ENCODE peak calls at places on chromosomes 16 and 17, in four cellular contexts. C is testis, Z is Peyer's patch, Q is AG04450. O is an unnamed sample.
A peak's percentile ranks its signal among the peaks of the same experiment; 100 is the strongest.

GRCh38 chr17:40791808-40792436 is 7.8 kb downstream of the KRT28 start:
- DNase-seq in C (no peak), Z (no peak), Q (peak; percentile 11), O (no peak)

GRCh38 chr17:12386240-12386639 is 279.4 kb upstream of the MYOCD start:
- DNase-seq in C (no peak), Z (no peak), Q (no peak), O (no peak)

GRCh38 chr17:11996722-11997146 is 541 bp downstream of the ZNF18 start:
- DNase-seq in C (peak; percentile 50), Z (peak; percentile 71), Q (no peak), O (no peak)

GRCh38 chr17:42118545-42118944 is 2.6 kb downstream of the KAT2A start:
- DNase-seq in C (no peak), Z (peak; percentile 70), Q (no peak), O (no peak)

GRCh38 chr17:44636562-44636961 is 19.7 kb upstream of the MEIOC start:
- DNase-seq in C (no peak), Z (no peak), Q (peak; percentile 26), O (no peak)

GRCh38 chr17:81684442-81684911 is 666 bp downstream of the HGS start:
- DNase-seq in C (no peak), Z (no peak), Q (no peak), O (no peak)

GRCh38 chr16:11407047-11407982 is 62.1 kb downstream of the RMI2 start:
- DNase-seq in C (peak; percentile 80), Z (peak; percentile 83), Q (peak; percentile 39), O (no peak)

GRCh38 chr16:71637398-71637797 is 11.4 kb downstream of the MARVELD3 start:
- DNase-seq in C (no peak), Z (no peak), Q (peak; percentile 63), O (no peak)

GRCh38 chr16:12017583-12017982 is 41.0 kb downstream of the SNX29 start:
- DNase-seq in C (no peak), Z (no peak), Q (peak; percentile 26), O (no peak)

GRCh38 chr17:19381361-19381740 is 3.1 kb downstream of the MAPK7 start:
- DNase-seq in C (no peak), Z (peak; percentile 42), Q (no peak), O (peak; percentile 40)

GRCh38 chr17:19380551-19381284 is 2.4 kb downstream of the MAPK7 start:
- DNase-seq in C (no peak), Z (peak; percentile 48), Q (no peak), O (peak; percentile 59)

GRCh38 chr17:19378416-19379293 is at the start of gene MAPK7:
- DNase-seq in C (no peak), Z (peak; percentile 57), Q (no peak), O (peak; percentile 69)

GRCh38 chr17:19377602-19378415 is 489 bp upstream of the MAPK7 start:
- DNase-seq in C (peak; percentile 99), Z (peak; percentile 98), Q (peak; percentile 98), O (peak; percentile 99)

GRCh38 chr17:19379306-19380075 is 1.2 kb downstream of the MAPK7 start:
- DNase-seq in C (no peak), Z (peak; percentile 41), Q (no peak), O (peak; percentile 6)
- TF ChIP-seq CTCF in C (no peak), Z (no peak), Q (no peak), O (no peak)

GRCh38 chr17:16415031-16415924 is at the start of gene TRPV2:
- DNase-seq in C (no peak), Z (peak; percentile 80), Q (no peak), O (peak; percentile 75)
- TF ChIP-seq CTCF in C (no peak), Z (peak; percentile 52), Q (peak; percentile 11), O (peak; percentile 41)

GRCh38 chr17:79843917-79844815 is 4.9 kb upstream of the CBX4 start:
- DNase-seq in C (peak; percentile 65), Z (peak; percentile 68), Q (no peak), O (peak; percentile 88)

GRCh38 chr17:79841369-79842135 is 2.3 kb upstream of the CBX4 start:
- DNase-seq in C (no peak), Z (no peak), Q (no peak), O (no peak)

GRCh38 chr17:79843475-79843916 is 4.3 kb upstream of the CBX4 start:
- DNase-seq in C (no peak), Z (no peak), Q (no peak), O (no peak)

GRCh38 chr17:79842136-79842655 is 3.0 kb upstream of the CBX4 start:
- DNase-seq in C (no peak), Z (no peak), Q (no peak), O (no peak)

GRCh38 chr17:79842656-79843474 is 3.6 kb upstream of the CBX4 start:
- DNase-seq in C (no peak), Z (no peak), Q (no peak), O (no peak)
- TF ChIP-seq CTCF in C (no peak), Z (no peak), Q (peak; percentile 5), O (no peak)

GRCh38 chr17:65560628-65561371 is 648 bp downstream of the AXIN2 start:
- DNase-seq in C (peak; percentile 89), Z (peak; percentile 90), Q (peak; percentile 54), O (peak; percentile 93)

GRCh38 chr17:65559483-65559801 is 2.0 kb downstream of the AXIN2 start:
- DNase-seq in C (no peak), Z (no peak), Q (no peak), O (no peak)

GRCh38 chr17:65562206-65562531 is 721 bp upstream of the AXIN2 start:
- DNase-seq in C (no peak), Z (no peak), Q (no peak), O (no peak)

GRCh38 chr17:65559802-65560627 is 1.4 kb downstream of the AXIN2 start:
- DNase-seq in C (peak; percentile 29), Z (no peak), Q (no peak), O (peak; percentile 78)

DNA sequence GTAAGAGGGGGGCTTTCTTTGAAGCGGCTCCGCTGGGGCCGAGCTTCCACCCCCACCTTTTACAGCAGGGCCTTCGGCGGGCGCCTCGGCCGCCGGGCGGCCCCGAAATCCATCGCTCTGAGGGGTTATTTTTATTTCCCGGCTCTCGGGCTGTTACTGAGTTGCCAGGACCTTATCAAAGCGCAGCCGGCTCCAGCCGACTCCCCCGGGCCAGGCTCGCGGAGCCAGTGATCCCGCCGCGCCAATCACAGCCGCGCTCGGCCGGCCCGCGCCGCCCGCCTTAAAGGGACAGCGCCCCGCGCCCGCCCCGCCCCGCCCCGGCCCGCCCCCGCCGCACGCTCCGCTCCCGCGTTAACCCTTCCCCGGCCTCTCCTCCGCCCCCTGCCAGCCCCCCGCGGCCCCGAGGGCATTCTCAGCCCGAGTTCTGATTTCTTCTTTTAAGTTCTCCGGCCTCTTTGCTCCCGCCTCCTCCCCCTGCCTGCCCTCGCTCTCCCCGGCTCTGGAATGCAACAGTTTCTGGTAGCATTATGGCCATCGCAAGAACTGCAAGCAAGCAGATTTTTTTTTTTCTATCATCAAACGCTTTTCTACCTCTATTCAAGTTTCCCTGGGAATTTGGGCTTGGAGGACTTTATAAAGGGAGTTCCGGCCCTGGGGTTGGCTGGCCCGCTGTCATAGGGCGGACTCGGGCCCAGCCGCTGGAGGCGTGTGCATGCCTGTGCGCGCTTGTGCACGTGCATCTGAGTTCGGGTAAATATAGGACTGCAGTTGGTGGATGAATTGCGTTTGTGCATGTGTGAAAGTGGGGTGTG is at the start of gene AXIN2:
- DNase-seq in C (peak; percentile 93), Z (peak; percentile 94), Q (peak; percentile 53), O (peak; percentile 95)
- TF ChIP-seq CTCF in C (no peak), Z (peak; percentile 10), Q (peak; percentile 22), O (no peak)

GRCh38 chr16:9929836-9930235 is 252.4 kb downstream of the GRIN2A start:
- DNase-seq in C (no peak), Z (no peak), Q (no peak), O (no peak)
- TF ChIP-seq CTCF in C (no peak), Z (no peak), Q (no peak), O (no peak)

DNA sequence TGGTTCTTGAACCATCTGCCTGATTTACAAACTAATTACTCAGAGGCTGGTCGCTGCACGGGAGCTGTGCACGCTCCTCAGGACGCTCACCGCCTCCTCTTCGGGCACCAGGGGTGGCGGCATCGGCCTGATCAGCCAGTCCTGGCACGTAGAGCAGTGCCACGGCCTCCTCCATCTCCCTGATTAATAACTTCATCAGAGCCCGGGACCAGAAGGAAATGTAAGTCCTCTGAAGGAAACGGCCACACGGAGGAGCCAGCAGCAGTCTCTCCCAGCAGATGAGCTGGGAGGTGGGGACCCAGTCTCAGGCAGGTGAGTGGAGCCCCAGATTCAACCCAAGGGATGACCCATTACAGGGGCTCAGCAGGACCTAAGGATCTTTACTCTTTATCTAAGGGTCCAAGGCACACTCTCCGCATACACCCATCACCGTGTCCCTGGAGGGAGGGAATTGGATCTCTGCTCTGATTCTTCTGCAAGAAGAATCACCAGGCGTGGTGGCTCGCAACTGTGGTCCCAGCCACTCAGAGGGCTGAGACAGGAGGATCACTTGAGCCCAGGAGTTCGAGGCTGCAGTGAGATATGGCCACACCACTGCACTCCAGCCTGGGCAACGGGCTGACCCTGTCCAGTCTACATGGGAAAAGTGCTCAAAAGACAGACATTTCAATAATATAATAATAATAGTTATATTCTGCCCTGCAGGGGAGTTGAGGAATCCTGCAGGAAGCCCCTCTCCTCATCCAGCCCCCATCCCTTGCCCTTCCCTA is 366.5 kb downstream of the SEC14L1 start:
- DNase-seq in C (no peak), Z (peak; percentile 41), Q (no peak), O (peak; percentile 40)
- TF ChIP-seq CTCF in C (no peak), Z (no peak), Q (no peak), O (no peak)

GRCh38 chr16:82641336-82641984 is 14.7 kb downstream of the CDH13 start:
- DNase-seq in C (no peak), Z (no peak), Q (no peak), O (no peak)
- TF ChIP-seq CTCF in C (no peak), Z (peak; percentile 5), Q (peak; percentile 54), O (no peak)

GRCh38 chr16:23668873-23669272 is 9.8 kb upstream of the PLK1 start:
- DNase-seq in C (no peak), Z (no peak), Q (no peak), O (no peak)

GRCh38 chr16:23666919-23667659 is 11.6 kb upstream of the PLK1 start:
- DNase-seq in C (peak; percentile 40), Z (no peak), Q (no peak), O (no peak)

GRCh38 chr16:23668225-23668624 is 10.5 kb upstream of the PLK1 start:
- DNase-seq in C (no peak), Z (no peak), Q (peak; percentile 85), O (no peak)

GRCh38 chr16:23673971-23674614 is 4.6 kb upstream of the PLK1 start:
- DNase-seq in C (no peak), Z (no peak), Q (no peak), O (no peak)

DNA sequence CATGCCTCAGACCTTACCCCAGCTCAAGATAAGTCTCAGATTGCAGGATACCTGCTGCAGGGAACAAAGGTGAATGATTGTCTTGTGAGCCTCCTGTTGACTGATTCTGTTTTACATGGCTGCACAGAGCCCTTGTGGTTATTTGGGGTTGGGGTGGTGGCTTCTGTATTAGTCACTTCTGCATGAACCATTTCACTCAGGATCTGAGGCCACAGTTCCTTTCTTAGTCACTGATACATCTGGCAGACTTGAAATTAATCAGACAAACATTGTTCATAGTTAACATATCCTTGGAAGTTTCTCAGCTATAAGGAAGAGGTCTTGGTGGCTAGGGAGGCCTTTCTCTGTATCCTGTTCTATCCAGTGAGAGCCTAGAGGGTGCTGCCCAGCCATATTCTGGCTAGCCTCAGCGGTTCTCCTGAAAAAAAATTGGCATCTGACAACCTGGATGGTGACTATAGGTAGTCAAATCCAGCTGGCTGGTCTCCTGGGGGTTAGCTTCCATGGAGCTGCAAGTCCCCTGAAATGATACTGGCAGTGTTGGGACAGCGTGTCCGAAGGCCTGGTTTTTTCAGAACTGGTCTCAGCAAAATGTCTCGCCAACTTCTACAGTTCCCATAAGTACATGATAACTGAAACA is 8.4 kb upstream of the PLK1 start:
- DNase-seq in C (no peak), Z (no peak), Q (peak; percentile 76), O (no peak)
- TF ChIP-seq CTCF in C (no peak), Z (no peak), Q (no peak), O (no peak)

GRCh38 chr16:81431554-81432353 is 12.9 kb upstream of the CMIP start:
- DNase-seq in C (peak; percentile 35), Z (no peak), Q (peak; percentile 20), O (peak; percentile 72)
- TF ChIP-seq CTCF in C (no peak), Z (no peak), Q (no peak), O (no peak)